ENCODE peak calls at places on chromosomes 13 and 19, in five cellular contexts. E is progenitor cell of endocrine pancreas, D is IMR-90, P is OCI-LY7, G is breast epithelium. S is an unnamed sample.

GRCh38 chr19:1360818-1361461 is 22.8 kb upstream of the NDUFS7 start:
- DNase-seq in D (peak; percentile 79), P (no peak), E (no peak), G (peak; percentile 60), S (peak; percentile 67)

GRCh38 chr19:48841571-48841970 is 5.3 kb upstream of the HSD17B14 start:
- DNase-seq in P (no peak), E (no peak), G (no peak), D (no peak), S (no peak)

GRCh38 chr13:49370390-49370789 is 73.5 kb downstream of the CAB39L start:
- DNase-seq in D (no peak), G (no peak), E (no peak), P (peak; percentile 21), S (no peak)

GRCh38 chr13:79056706-79057105 is 349.3 kb downstream of the RBM26 start:
- DNase-seq in D (no peak), G (no peak), P (no peak), E (no peak), S (no peak)

GRCh38 chr13:29771247-29771646 is 79.2 kb downstream of the UBL3 start:
- DNase-seq in E (no peak), D (peak; percentile 49), G (no peak), P (peak; percentile 41), S (no peak)

GRCh38 chr13:44218501-44219240 is 155.0 kb upstream of the SERP2 start:
- DNase-seq in E (no peak), P (no peak), G (peak; percentile 57), D (no peak), S (no peak)

GRCh38 chr19:4278926-4279529 is at the start of gene SHD:
- DNase-seq in E (no peak), D (no peak), P (no peak), G (no peak), S (peak; percentile 70)

GRCh38 chr19:41515054-41515652 is 60.8 kb upstream of the CEACAM21 start:
- DNase-seq in P (no peak), D (no peak), E (no peak), G (no peak), S (no peak)

GRCh38 chr13:44969858-44970484 is 19.3 kb downstream of the NUFIP1 start:
- DNase-seq in D (peak; percentile 71), G (no peak), E (no peak), P (peak; percentile 32), S (peak; percentile 15)

GRCh38 chr13:92843549-92843948 is 383.1 kb upstream of the GPC6 start:
- DNase-seq in G (no peak), E (no peak), D (peak; percentile 69), P (no peak), S (no peak)

GRCh38 chr13:76667551-76667950 is 218.7 kb downstream of the KCTD12 start:
- DNase-seq in D (peak; percentile 77), P (no peak), G (no peak), E (no peak), S (no peak)

GRCh38 chr13:97367427-97367826 is 66.5 kb upstream of the RAP2A start:
- DNase-seq in G (peak; percentile 22), E (no peak), P (no peak), D (peak; percentile 78), S (peak; percentile 21)

GRCh38 chr19:7304200-7304599 is 10.0 kb upstream of the INSR start:
- DNase-seq in P (no peak), G (no peak), D (no peak), E (no peak), S (no peak)

GRCh38 chr19:1311543-1312091 is 25.9 kb downstream of the EFNA2 start:
- DNase-seq in P (no peak), G (no peak), D (no peak), E (no peak), S (no peak)

GRCh38 chr13:110746443-110746842 is 32.9 kb downstream of the ING1 start:
- DNase-seq in G (no peak), P (no peak), D (peak; percentile 43), E (no peak), S (no peak)

GRCh38 chr13:71864094-71864980 is 2.7 kb downstream of the DACH1 start:
- DNase-seq in P (no peak), E (peak; percentile 33), G (peak; percentile 25), D (no peak), S (peak; percentile 70)

GRCh38 chr13:64538711-64539110 is 2691.4 kb downstream of the PCDH9 start:
- DNase-seq in G (no peak), E (no peak), P (no peak), D (peak; percentile 13), S (no peak)

GRCh38 chr13:51879133-51879532 is 17.4 kb downstream of the CCDC70 start:
- DNase-seq in P (peak; percentile 6), G (no peak), E (no peak), D (no peak), S (no peak)

GRCh38 chr13:75785130-75785529 is 149.0 kb downstream of the LMO7 start:
- DNase-seq in E (no peak), P (no peak), G (no peak), D (peak; percentile 54), S (no peak)

GRCh38 chr13:33999830-34000605 is 182.1 kb downstream of the RFC3 start:
- DNase-seq in P (no peak), G (no peak), D (no peak), E (no peak), S (no peak)

GRCh38 chr19:38515906-38516305 is 82.4 kb downstream of the RYR1 start:
- DNase-seq in P (no peak), G (no peak), D (no peak), E (no peak), S (no peak)

GRCh38 chr13:98978280-98978679 is 416 bp upstream of the DOCK9 start:
- DNase-seq in E (no peak), D (peak; percentile 90), P (no peak), G (no peak), S (no peak)

GRCh38 chr19:7679017-7679720 is 1.5 kb upstream of the TRAPPC5 start:
- DNase-seq in E (no peak), D (no peak), P (peak; percentile 76), G (no peak), S (no peak)

GRCh38 chr19:4393947-4394590 is 6.3 kb downstream of the SH3GL1 start:
- DNase-seq in D (no peak), E (no peak), G (no peak), P (no peak), S (no peak)

GRCh38 chr19:18418034-18418724 is 1.0 kb upstream of the SSBP4 start:
- DNase-seq in G (no peak), P (no peak), D (no peak), E (peak; percentile 8), S (no peak)

GRCh38 chr19:21468791-21469190 is 36.6 kb upstream of the ZNF429 start:
- DNase-seq in G (no peak), E (no peak), D (no peak), P (no peak), S (no peak)
- TF ChIP-seq CTCF in G (no peak), E (peak; percentile 12), D (no peak), P (no peak), S (no peak)

GRCh38 chr19:45781282-45782161 is 768 bp downstream of the DMPK start:
- DNase-seq in P (no peak), E (no peak), G (peak; percentile 64), D (no peak), S (no peak)
- TF ChIP-seq CTCF in P (no peak), E (no peak), G (no peak), D (no peak), S (no peak)

GRCh38 chr13:22800726-22801401 is 379.9 kb upstream of the SGCG start:
- DNase-seq in D (peak; percentile 0), P (no peak), E (no peak), G (peak; percentile 21), S (no peak)

GRCh38 chr13:22801402-22802003 is 379.3 kb upstream of the SGCG start:
- DNase-seq in D (peak; percentile 5), G (no peak), P (peak; percentile 20), E (no peak), S (no peak)
- TF ChIP-seq CTCF in D (peak; percentile 36), G (peak; percentile 21), P (peak; percentile 66), E (peak; percentile 54), S (peak; percentile 41)

DNA sequence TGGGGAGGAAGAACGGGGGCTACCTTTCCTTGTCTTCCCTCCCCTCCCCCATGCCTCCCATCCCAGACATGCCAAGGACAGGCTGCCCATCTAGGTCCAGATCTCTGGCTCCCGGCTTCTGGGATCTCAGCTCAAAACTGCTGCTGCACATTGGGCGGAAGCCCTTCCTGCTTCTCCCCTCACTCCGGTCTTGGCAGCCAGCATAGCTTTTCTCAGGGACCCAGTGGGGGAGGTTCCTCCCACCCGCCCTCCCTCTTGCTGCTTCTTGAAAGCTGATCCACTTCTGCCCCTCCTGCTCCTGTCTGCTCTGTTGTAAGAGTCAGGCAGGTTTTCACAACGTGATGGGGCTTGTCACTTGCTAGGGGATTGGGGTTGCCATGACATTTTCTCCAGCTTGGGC is 21.7 kb upstream of the RNF17 start:
- DNase-seq in E (no peak), G (no peak), P (no peak), D (no peak), S (peak; percentile 37)
- TF ChIP-seq CTCF in E (no peak), G (no peak), P (no peak), D (no peak), S (no peak)

GRCh38 chr19:35592226-35592625 is 6.3 kb downstream of the PMIS2 start:
- DNase-seq in E (no peak), P (peak; percentile 59), D (peak; percentile 37), G (no peak), S (peak; percentile 18)
- TF ChIP-seq CTCF in E (peak; percentile 62), P (peak; percentile 87), D (peak; percentile 55), G (peak; percentile 33), S (peak; percentile 39)

DNA sequence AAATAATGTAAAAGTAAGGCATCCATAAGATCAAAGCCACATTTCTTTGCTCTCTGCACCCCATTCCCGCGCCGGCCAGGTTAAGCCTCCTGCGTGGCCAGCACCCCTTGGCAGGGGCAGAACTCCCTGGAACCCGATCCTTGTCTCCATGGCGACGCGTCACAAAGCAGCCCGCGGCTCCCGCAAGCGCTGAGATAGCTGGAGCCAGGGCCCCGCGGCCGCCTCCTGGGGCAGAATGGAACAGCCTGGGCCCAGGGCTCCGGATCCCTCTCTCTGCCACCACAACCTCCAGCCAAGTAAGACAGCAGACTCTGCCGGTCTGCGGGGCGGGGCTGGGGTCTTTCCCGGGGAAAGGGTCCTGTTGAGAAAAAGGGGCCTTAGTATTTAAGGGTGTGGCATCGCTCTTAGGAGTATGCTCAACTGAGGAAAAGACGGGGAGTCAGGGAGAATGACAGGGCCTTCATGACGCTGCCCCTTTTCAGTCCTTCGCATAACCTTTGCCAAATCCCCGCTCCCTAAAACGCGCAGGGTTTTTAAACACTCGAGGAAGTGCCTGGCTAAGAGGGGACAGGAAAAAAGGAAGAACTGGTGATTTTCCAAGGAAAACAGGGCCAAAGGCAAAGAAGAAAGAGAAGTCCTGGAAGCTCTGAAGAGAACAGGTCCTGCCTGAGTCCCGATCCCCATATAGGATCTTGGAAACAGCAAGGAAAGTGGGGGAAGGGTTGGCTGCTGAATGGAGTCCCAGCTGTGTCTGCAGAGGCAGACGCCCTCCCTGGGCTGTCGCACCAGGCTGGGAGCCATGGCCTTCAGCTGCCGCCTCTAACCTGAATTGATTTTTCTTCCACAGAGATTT is at the start of gene TEX26:
- DNase-seq in G (no peak), P (no peak), E (peak; percentile 28), D (no peak), S (peak; percentile 81)
- TF ChIP-seq CTCF in G (no peak), P (no peak), E (peak; percentile 35), D (no peak), S (peak; percentile 29)